ENCODE peak calls at places on chromosome 9, in five cellular contexts. J is GM23338, X is HCT116, H is sigmoid colon, Y is esophagus muscularis mucosa. A is an unnamed sample.

GRCh38 chr9:77541600-77541999 is 106.5 kb downstream of the GNA14 start:
- DNase-seq in J (no peak), X (no peak), H (no peak), Y (no peak), A (no peak)

GRCh38 chr9:98916660-98917059 is 27.0 kb upstream of the COL15A1 start:
- DNase-seq in J (peak; percentile 73), X (no peak), H (peak; percentile 88), Y (no peak), A (no peak)

GRCh38 chr9:127506814-127507750 is 55.8 kb downstream of the LRSAM1 start:
- DNase-seq in J (no peak), X (no peak), H (no peak), Y (no peak), A (no peak)

GRCh38 chr9:130756037-130756436 is 62.5 kb downstream of the EXOSC2 start:
- DNase-seq in J (peak; percentile 35), X (no peak), H (no peak), Y (no peak), A (no peak)

GRCh38 chr9:112887377-112887776 is 3.3 kb downstream of the SLC46A2 start:
- DNase-seq in J (peak; percentile 87), X (no peak), H (no peak), Y (no peak), A (no peak)

GRCh38 chr9:75148551-75148950 is 60.2 kb downstream of the OSTF1 start:
- DNase-seq in J (no peak), X (no peak), H (no peak), Y (no peak), A (no peak)

GRCh38 chr9:95182854-95183563 is 134.5 kb downstream of the FANCC start:
- DNase-seq in J (peak; percentile 81), X (no peak), H (no peak), Y (no peak), A (no peak)

GRCh38 chr9:125549465-125550215 is 157.4 kb downstream of the MAPKAP1 start:
- DNase-seq in J (no peak), X (no peak), H (peak; percentile 87), Y (no peak), A (no peak)

GRCh38 chr9:5509573-5509972 is 758 bp upstream of the PDCD1LG2 start:
- DNase-seq in J (no peak), X (peak; percentile 3), H (no peak), Y (no peak), A (no peak)

GRCh38 chr9:35665471-35665818 is 450 bp upstream of the ARHGEF39 start:
- DNase-seq in J (no peak), X (no peak), H (no peak), Y (no peak), A (no peak)

GRCh38 chr9:121278535-121279169 is 10.7 kb downstream of the GSN start:
- DNase-seq in J (peak; percentile 72), X (peak; percentile 59), H (peak; percentile 94), Y (no peak), A (no peak)

GRCh38 chr9:127526655-127527559 is 75.6 kb downstream of the LRSAM1 start:
- DNase-seq in J (no peak), X (no peak), H (no peak), Y (no peak), A (no peak)

GRCh38 chr9:72313507-72313906 is 51.5 kb downstream of the ZFAND5 start:
- DNase-seq in J (no peak), X (no peak), H (no peak), Y (no peak), A (no peak)

GRCh38 chr9:32251539-32251938 is 132.9 kb upstream of the ACO1 start:
- DNase-seq in J (peak; percentile 88), X (peak; percentile 24), H (peak; percentile 64), Y (no peak), A (no peak)

GRCh38 chr9:119961774-119962408 is 592.7 kb upstream of the BRINP1 start:
- DNase-seq in J (peak; percentile 82), X (peak; percentile 27), H (no peak), Y (no peak), A (no peak)

GRCh38 chr9:89608646-89609335 is 4.0 kb downstream of the GADD45G start:
- DNase-seq in J (no peak), X (no peak), H (no peak), Y (no peak), A (no peak)

GRCh38 chr9:127389391-127390242 is 7.4 kb upstream of the SLC2A8 start:
- DNase-seq in J (no peak), X (no peak), H (no peak), Y (no peak), A (no peak)

GRCh38 chr9:25964239-25964638 is 286.0 kb upstream of the TUSC1 start:
- DNase-seq in J (peak; percentile 92), X (peak; percentile 1), H (no peak), Y (no peak), A (no peak)

GRCh38 chr9:35649431-35650340 is 1.0 kb downstream of the SIT1 start:
- DNase-seq in J (no peak), X (no peak), H (no peak), Y (no peak), A (peak; percentile 84)

GRCh38 chr9:136050266-136050705 is 44.8 kb downstream of the NACC2 start:
- DNase-seq in J (peak; percentile 44), X (no peak), H (peak; percentile 70), Y (no peak), A (no peak)

GRCh38 chr9:120625222-120625621 is 45.3 kb upstream of the CDK5RAP2 start:
- DNase-seq in J (peak; percentile 32), X (no peak), H (no peak), Y (no peak), A (no peak)

GRCh38 chr9:93636667-93637066 is 60.3 kb downstream of the PHF2 start:
- DNase-seq in J (no peak), X (no peak), H (peak; percentile 46), Y (no peak), A (no peak)

GRCh38 chr9:33297455-33297854 is 7.1 kb downstream of the NFX1 start:
- DNase-seq in J (no peak), X (no peak), H (peak; percentile 71), Y (no peak), A (peak; percentile 82)

GRCh38 chr9:133813749-133814585 is 75.8 kb upstream of the SARDH start:
- DNase-seq in J (no peak), X (no peak), H (peak; percentile 75), Y (no peak), A (no peak)

GRCh38 chr9:107872457-107873192 is 383.1 kb upstream of the KLF4 start:
- DNase-seq in J (peak; percentile 70), X (no peak), H (no peak), Y (no peak), A (no peak)

GRCh38 chr9:106761493-106761892 is 101.5 kb upstream of the ZNF462 start:
- DNase-seq in J (no peak), X (no peak), H (no peak), Y (no peak), A (no peak)

GRCh38 chr9:135087489-135087791 is at the start of gene OLFM1:
- DNase-seq in J (peak; percentile 89), X (peak; percentile 38), H (peak; percentile 86), Y (no peak), A (no peak)

GRCh38 chr9:91033802-91034201 is 232.2 kb downstream of the SYK start:
- DNase-seq in J (peak; percentile 69), X (peak; percentile 4), H (no peak), Y (no peak), A (peak; percentile 86)
- TF ChIP-seq CTCF in J (peak; percentile 91), X (peak; percentile 71), H (no peak), Y (peak; percentile 32), A (no peak)

GRCh38 chr9:109329274-109330258 is 8.7 kb upstream of the EPB41L4B start:
- DNase-seq in J (peak; percentile 38), X (no peak), H (peak; percentile 67), Y (no peak), A (no peak)

GRCh38 chr9:109335929-109336328 is 15.1 kb upstream of the EPB41L4B start:
- DNase-seq in J (no peak), X (no peak), H (no peak), Y (no peak), A (no peak)

GRCh38 chr9:109336409-109336808 is 15.6 kb upstream of the EPB41L4B start:
- DNase-seq in J (no peak), X (no peak), H (no peak), Y (no peak), A (no peak)

GRCh38 chr9:109335121-109335520 is 14.3 kb upstream of the EPB41L4B start:
- DNase-seq in J (no peak), X (no peak), H (no peak), Y (no peak), A (no peak)

DNA sequence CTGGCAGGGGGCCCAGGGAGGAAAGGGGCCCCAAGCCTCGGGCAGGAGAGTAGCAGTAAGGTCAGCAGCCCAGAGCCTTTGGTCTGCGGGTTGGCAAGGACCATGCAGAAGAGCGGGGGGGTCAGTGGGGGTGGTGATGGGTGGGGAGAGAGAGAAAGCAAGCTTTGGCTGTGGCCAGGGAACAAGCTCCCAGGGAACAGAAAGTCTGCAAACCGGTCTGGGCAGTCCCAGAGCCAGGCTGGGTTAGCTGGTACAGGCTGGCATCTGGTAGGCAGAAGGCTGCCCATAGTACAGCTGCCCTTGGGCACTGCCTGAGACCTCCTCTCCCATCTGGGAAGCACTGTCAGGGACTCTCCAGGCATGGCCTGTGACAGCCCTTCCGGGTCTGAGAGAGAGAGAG is 10.5 kb upstream of the EPB41L4B start:
- DNase-seq in J (no peak), X (no peak), H (no peak), Y (no peak), A (no peak)
- TF ChIP-seq POLR2AphosphoS5 in J (no peak), X (no peak), H (no peak), Y (no peak), A (no peak)

GRCh38 chr9:132412089-132412488 is 2.1 kb downstream of the CFAP77 start:
- DNase-seq in J (peak; percentile 83), X (peak; percentile 8), H (no peak), Y (no peak), A (no peak)
- TF ChIP-seq CTCF in J (peak; percentile 85), X (peak; percentile 56), H (no peak), Y (peak; percentile 38), A (no peak)

GRCh38 chr9:92504881-92505280 is 22.6 kb upstream of the ASPN start:
- DNase-seq in J (no peak), X (no peak), H (no peak), Y (no peak), A (no peak)

GRCh38 chr9:92507005-92507404 is 24.7 kb upstream of the ASPN start:
- DNase-seq in J (no peak), X (no peak), H (no peak), Y (no peak), A (no peak)

GRCh38 chr9:92508018-92508417 is 25.7 kb upstream of the ASPN start:
- DNase-seq in J (no peak), X (no peak), H (peak; percentile 70), Y (no peak), A (no peak)

GRCh38 chr9:92507496-92507895 is 25.2 kb upstream of the ASPN start:
- DNase-seq in J (no peak), X (no peak), H (no peak), Y (no peak), A (no peak)

DNA sequence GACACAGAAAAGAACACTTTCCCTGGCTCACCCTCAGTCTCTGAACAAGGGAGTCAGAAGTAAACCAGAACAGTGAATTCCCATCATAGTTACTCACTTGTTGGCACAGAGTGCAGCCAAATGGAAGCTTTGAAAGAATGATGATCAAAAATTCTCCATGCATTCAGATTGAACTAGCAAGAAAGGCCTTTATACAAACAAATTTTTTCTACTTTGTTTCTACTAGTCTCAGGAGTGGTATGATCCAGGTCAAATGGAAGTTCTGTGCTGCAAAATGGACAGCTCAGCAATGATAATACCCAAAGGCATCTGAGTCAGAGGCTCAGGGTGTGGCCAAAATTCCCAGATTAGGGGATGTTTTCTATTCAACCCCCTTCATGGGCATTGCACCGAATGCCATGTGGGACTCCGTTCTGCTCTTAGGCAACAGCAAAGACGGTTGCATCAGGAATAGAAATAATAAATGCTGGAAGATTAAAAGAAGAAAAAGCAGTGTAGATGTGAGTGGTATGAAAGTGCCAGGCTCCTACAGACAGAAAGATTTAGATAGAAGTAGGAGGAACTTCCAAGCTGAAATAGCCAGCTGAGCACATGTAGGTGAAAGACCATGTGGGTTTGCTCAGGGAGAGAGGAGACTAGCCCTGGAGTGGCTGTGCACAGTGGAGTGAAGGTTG is 24.0 kb upstream of the ASPN start:
- DNase-seq in J (no peak), X (no peak), H (peak; percentile 75), Y (no peak), A (no peak)
- TF ChIP-seq POLR2AphosphoS5 in J (no peak), X (no peak), H (peak; percentile 48), Y (peak; percentile 54), A (no peak)

A was measured in spleen.